ENCODE peak calls at places on chromosomes 1 and 21, in six cellular contexts. V is psoas muscle, C is heart right ventricle, U is GM20000, Y is astrocyte of the spinal cord, R is glutamatergic neuron. T is an unnamed sample.
A peak's percentile ranks its signal among the peaks of the same experiment; 100 is the strongest.

GRCh38 chr21:41370840-41371697 is 9.2 kb downstream of the MX2 start:
- DNase-seq in R (no peak), U (no peak), C (no peak), V (no peak), Y (no peak), T (no peak)

GRCh38 chr21:42833439-42833815 is 45.9 kb downstream of the WDR4 start:
- DNase-seq in Y (no peak), C (peak; percentile 27), V (no peak), U (peak; percentile 70), R (no peak), T (peak; percentile 72)

GRCh38 chr1:117650840-117651568 is 45.2 kb downstream of the TENT5C start:
- DNase-seq in Y (no peak), R (no peak), U (no peak), C (no peak), V (no peak), T (no peak)

GRCh38 chr1:161678510-161678909 is 15.6 kb downstream of the FCGR2B start:
- DNase-seq in Y (no peak), U (no peak), V (no peak), R (no peak), C (no peak), T (no peak)

GRCh38 chr1:87151500-87152421 is 176.9 kb upstream of the LMO4 start:
- DNase-seq in C (peak; percentile 78), R (peak; percentile 81), V (peak; percentile 73), Y (peak; percentile 77), U (peak; percentile 73), T (peak; percentile 75)

GRCh38 chr21:34651642-34652041 is 17.2 kb upstream of the CLIC6 start:
- DNase-seq in U (no peak), V (no peak), Y (no peak), C (no peak), R (no peak), T (no peak)

GRCh38 chr1:154190550-154190949 is 1.4 kb downstream of the TPM3 start:
- DNase-seq in V (no peak), Y (peak; percentile 47), U (no peak), R (no peak), C (no peak), T (no peak)

GRCh38 chr1:184479435-184480202 is 92.8 kb downstream of the C1orf21 start:
- DNase-seq in C (no peak), Y (no peak), U (no peak), R (no peak), V (no peak), T (no peak)

GRCh38 chr1:25614466-25615171 is 2.0 kb upstream of the MAN1C1 start:
- DNase-seq in C (no peak), Y (no peak), R (no peak), V (no peak), U (no peak), T (no peak)

GRCh38 chr1:116131170-116131569 is 20.0 kb downstream of the MAB21L3 start:
- DNase-seq in V (no peak), R (no peak), Y (no peak), U (no peak), C (no peak), T (no peak)

GRCh38 chr1:19356266-19356665 is 44.1 kb downstream of the SLC66A1 start:
- DNase-seq in R (no peak), Y (no peak), U (no peak), C (no peak), V (no peak), T (no peak)

GRCh38 chr1:210687582-210688279 is 359.0 kb downstream of the HHAT start:
- DNase-seq in U (no peak), V (no peak), C (no peak), Y (peak; percentile 40), R (no peak), T (no peak)

GRCh38 chr21:45270306-45270821 is 17.3 kb downstream of the POFUT2 start:
- DNase-seq in V (no peak), U (no peak), C (no peak), R (no peak), Y (no peak), T (no peak)
- TF ChIP-seq CTCF in V (no peak), U (peak; percentile 6), C (no peak), R (no peak), Y (peak; percentile 39), T (peak; percentile 22)

DNA sequence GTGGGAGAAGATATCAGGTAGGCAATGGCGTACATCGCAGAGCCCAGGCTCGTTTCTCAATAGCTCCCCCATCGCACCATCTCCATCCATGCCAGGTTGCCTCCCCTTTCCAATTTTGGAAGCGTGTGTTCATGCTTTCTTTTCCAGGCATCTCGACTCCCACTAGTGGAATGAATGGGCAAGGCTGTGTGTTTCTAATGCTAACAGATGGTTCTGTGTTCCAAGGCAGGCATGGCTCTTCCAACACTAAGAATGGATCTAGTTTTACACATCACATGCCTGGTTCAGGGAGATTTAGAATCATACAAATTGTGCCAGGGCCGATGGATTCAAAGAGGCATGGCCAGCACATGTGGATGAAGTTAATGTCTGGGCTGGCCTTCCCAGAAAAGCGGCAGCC is 438.6 kb downstream of the PRDM2 start:
- DNase-seq in Y (no peak), R (no peak), C (no peak), U (no peak), V (no peak), T (no peak)
- TF ChIP-seq CTCF in Y (no peak), R (no peak), C (no peak), U (no peak), V (no peak), T (no peak)

GRCh38 chr1:207823880-207824566 is 72.2 kb downstream of the CD46 start:
- DNase-seq in R (peak; percentile 60), C (peak; percentile 85), Y (peak; percentile 94), V (peak; percentile 83), U (peak; percentile 55), T (peak; percentile 62)
- TF ChIP-seq CTCF in R (peak; percentile 58), C (peak; percentile 44), Y (peak; percentile 68), V (peak; percentile 40), U (peak; percentile 23), T (peak; percentile 42)

DNA sequence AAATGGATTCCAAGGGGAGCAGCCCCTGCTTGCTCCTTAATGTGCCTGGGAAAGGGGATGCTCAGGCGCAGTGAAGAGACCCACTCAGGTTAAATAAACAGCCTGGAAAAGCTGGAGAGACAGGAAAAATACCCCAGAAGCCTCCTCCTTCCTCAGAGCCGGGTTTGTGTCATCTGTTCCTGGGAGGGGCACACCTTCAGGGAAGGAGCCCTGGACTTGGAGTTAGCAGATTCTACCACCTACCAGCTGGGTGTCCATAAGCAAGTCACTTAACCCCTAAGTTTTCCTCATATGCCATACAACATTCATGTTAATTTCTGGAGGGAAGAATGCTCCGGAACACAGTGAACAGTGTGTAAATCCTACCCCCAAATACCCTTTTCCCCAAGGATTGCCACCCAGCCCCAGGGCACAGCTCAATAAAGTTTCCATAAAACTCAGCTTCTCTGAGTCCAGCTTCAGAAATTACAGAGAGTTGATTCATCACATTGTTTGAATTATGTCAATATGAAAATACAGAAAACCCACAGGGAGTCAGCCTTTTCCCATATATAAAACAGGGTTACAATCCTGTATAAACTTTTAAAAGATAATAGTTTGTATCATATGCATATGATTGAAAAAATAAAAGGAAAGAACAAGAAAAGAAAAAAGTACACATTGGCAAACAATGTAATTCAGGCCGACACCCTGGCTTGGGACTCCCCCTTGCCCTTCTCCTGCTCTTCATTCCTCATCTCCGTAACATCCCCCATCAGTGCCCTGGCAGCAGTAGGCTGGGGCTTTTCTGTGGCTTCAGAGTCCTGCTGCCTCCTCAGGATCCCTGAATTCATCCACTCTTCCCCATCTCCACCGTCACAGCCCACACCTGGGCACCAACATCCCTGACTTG is 291.8 kb upstream of the USP24 start:
- DNase-seq in U (no peak), C (no peak), Y (peak; percentile 52), R (no peak), V (no peak), T (no peak)
- TF ChIP-seq CTCF in U (no peak), C (no peak), Y (no peak), R (no peak), V (no peak), T (no peak)

DNA sequence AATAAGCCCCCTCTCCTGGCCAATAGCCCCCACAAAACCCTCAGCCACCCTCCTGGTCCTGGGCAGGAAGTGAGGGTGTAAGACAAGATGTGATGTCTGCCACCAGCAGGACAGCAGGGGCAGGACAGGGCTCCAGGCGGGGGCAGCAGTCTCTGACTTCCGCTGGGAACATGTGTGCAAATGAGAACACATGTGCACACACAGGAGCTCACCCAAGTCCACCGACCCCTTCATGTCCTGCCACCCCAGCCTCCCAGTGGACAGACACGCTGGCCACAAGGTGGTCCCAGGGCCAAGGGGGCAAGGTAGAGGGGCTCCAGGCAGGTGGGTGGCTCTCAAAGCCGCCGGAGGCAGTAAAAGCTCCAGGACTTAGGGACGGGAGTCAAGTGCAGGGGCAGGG is 60.1 kb downstream of the KCNAB2 start:
- DNase-seq in R (peak; percentile 25), U (no peak), C (no peak), V (no peak), Y (no peak), T (no peak)
- TF ChIP-seq CTCF in R (no peak), U (no peak), C (no peak), V (no peak), Y (no peak), T (no peak)

T was measured in GM13977.